ENCODE peak calls at places on chromosome X, in four cellular contexts. H, V, I and D are unnamed samples.

GRCh38 chrX:73863852-73864251 is 300.9 kb downstream of the CHIC1 start:
- DNase-seq in H (no peak), V (no peak), I (no peak), D (no peak)

GRCh38 chrX:1443496-1444075 is 9.1 kb downstream of the ASMTL start:
- DNase-seq in H (no peak), V (peak), I (no peak), D (no peak)

GRCh38 chrX:13579696-13580095 is 10.3 kb downstream of the EGFL6 start:
- DNase-seq in H (no peak), V (no peak), I (no peak), D (no peak)

GRCh38 chrX:13638021-13638420 is 14.9 kb upstream of the TCEANC start:
- DNase-seq in H (no peak), V (no peak), I (no peak), D (no peak)

GRCh38 chrX:107849747-107850478 is 24.2 kb downstream of the MID2 start:
- DNase-seq in H (no peak), V (no peak), I (no peak), D (no peak)

GRCh38 chrX:12878536-12878935 is 11.7 kb downstream of the TLR7 start:
- DNase-seq in H (no peak), V (no peak), I (no peak), D (no peak)

GRCh38 chrX:118726887-118727685 is at the start of gene IL13RA1:
- DNase-seq in H (peak), V (peak), I (peak), D (peak)

GRCh38 chrX:102985182-102985581 is 48.1 kb downstream of the RAB40AL start:
- DNase-seq in H (no peak), V (no peak), I (no peak), D (no peak)

GRCh38 chrX:107451754-107452153 is 2.3 kb downstream of the FRMPD3 start:
- DNase-seq in H (no peak), V (no peak), I (no peak), D (no peak)

GRCh38 chrX:47384502-47384901 is 14.1 kb downstream of the ZNF157 start:
- DNase-seq in H (peak), V (peak), I (no peak), D (peak)

GRCh38 chrX:103531002-103531401 is 11.7 kb upstream of the RAB40A start:
- DNase-seq in H (peak), V (no peak), I (no peak), D (no peak)

GRCh38 chrX:46642145-46642544 is 68.6 kb downstream of the CHST7 start:
- DNase-seq in H (peak), V (no peak), I (no peak), D (no peak)

GRCh38 chrX:106862972-106863688 is 40.0 kb downstream of the RIPPLY1 start:
- DNase-seq in H (no peak), V (peak), I (no peak), D (peak)

GRCh38 chrX:145623453-145623852 is 194.2 kb upstream of the SLITRK2 start:
- DNase-seq in H (peak), V (no peak), I (no peak), D (no peak)

GRCh38 chrX:136910565-136911040 is 30.1 kb upstream of the RBMX start:
- DNase-seq in H (peak), V (no peak), I (no peak), D (no peak)

GRCh38 chrX:73448379-73448778 is 1.5 kb downstream of the CDX4 start:
- DNase-seq in H (no peak), V (no peak), I (no peak), D (no peak)

GRCh38 chrX:76428243-76429130 is 977 bp downstream of the MAGEE1 start:
- DNase-seq in H (no peak), V (peak), I (peak), D (peak)